ENCODE peak calls at places on chromosomes 1 and 21, in nine cellular contexts. One of them, this sample, is unnamed.

GRCh38 chr1:58708166-58708565 is 8.3 kb upstream of the MYSM1 start:
- DNase-seq in GM04504: no peak
- DNase-seq in left ventricle myocardium inferior: no peak
- DNase-seq in transverse colon: no peak
- DNase-seq in right lobe of liver: no peak
- DNase-seq in fibroblast of pulmonary artery: no peak
- DNase-seq in GM04503: no peak
- DNase-seq in cardiac fibroblast: no peak
- DNase-seq in HT1080: no peak
- DNase-seq in this sample: no peak

GRCh38 chr1:67732750-67733151 is 47.8 kb downstream of the GADD45A start:
- DNase-seq in GM04504: no peak
- DNase-seq in left ventricle myocardium inferior: peak
- DNase-seq in transverse colon: no peak
- DNase-seq in right lobe of liver: no peak
- DNase-seq in fibroblast of pulmonary artery: peak
- DNase-seq in GM04503: no peak
- DNase-seq in cardiac fibroblast: peak
- DNase-seq in HT1080: peak
- DNase-seq in this sample: no peak

GRCh38 chr1:231508941-231509340 is 19.5 kb upstream of the TSNAX start:
- DNase-seq in GM04504: no peak
- DNase-seq in left ventricle myocardium inferior: no peak
- DNase-seq in transverse colon: no peak
- DNase-seq in right lobe of liver: no peak
- DNase-seq in fibroblast of pulmonary artery: no peak
- DNase-seq in GM04503: no peak
- DNase-seq in cardiac fibroblast: no peak
- DNase-seq in HT1080: no peak
- DNase-seq in this sample: no peak

GRCh38 chr21:44880762-44881585 is 7.5 kb upstream of the PTTG1IP start:
- DNase-seq in GM04504: peak
- DNase-seq in left ventricle myocardium inferior: no peak
- DNase-seq in transverse colon: no peak
- DNase-seq in right lobe of liver: peak
- DNase-seq in fibroblast of pulmonary artery: peak
- DNase-seq in GM04503: no peak
- DNase-seq in cardiac fibroblast: peak
- DNase-seq in HT1080: peak
- DNase-seq in this sample: no peak

GRCh38 chr1:15543589-15544568 is 17.2 kb downstream of the DNAJC16 start:
- DNase-seq in GM04504: no peak
- DNase-seq in left ventricle myocardium inferior: no peak
- DNase-seq in transverse colon: no peak
- DNase-seq in right lobe of liver: no peak
- DNase-seq in fibroblast of pulmonary artery: peak
- DNase-seq in GM04503: peak
- DNase-seq in cardiac fibroblast: peak
- DNase-seq in HT1080: no peak
- DNase-seq in this sample: no peak

GRCh38 chr1:9615316-9616063 is 26.8 kb downstream of the TMEM201 start:
- DNase-seq in GM04504: peak
- DNase-seq in left ventricle myocardium inferior: no peak
- DNase-seq in transverse colon: peak
- DNase-seq in right lobe of liver: peak
- DNase-seq in fibroblast of pulmonary artery: peak
- DNase-seq in GM04503: no peak
- DNase-seq in cardiac fibroblast: peak
- DNase-seq in HT1080: peak
- DNase-seq in this sample: no peak

GRCh38 chr1:97630968-97631367 is 289.9 kb downstream of the DPYD start:
- DNase-seq in GM04504: no peak
- DNase-seq in left ventricle myocardium inferior: peak
- DNase-seq in transverse colon: no peak
- DNase-seq in right lobe of liver: no peak
- DNase-seq in fibroblast of pulmonary artery: peak
- DNase-seq in GM04503: no peak
- DNase-seq in cardiac fibroblast: peak
- DNase-seq in HT1080: no peak
- DNase-seq in this sample: peak

GRCh38 chr1:109354940-109355339 is 42.8 kb downstream of the SORT1 start:
- DNase-seq in GM04504: no peak
- DNase-seq in left ventricle myocardium inferior: no peak
- DNase-seq in transverse colon: no peak
- DNase-seq in right lobe of liver: no peak
- DNase-seq in fibroblast of pulmonary artery: no peak
- DNase-seq in GM04503: no peak
- DNase-seq in cardiac fibroblast: no peak
- DNase-seq in HT1080: no peak
- DNase-seq in this sample: no peak

GRCh38 chr1:201217146-201217545 is 26.5 kb downstream of the IGFN1 start:
- DNase-seq in GM04504: no peak
- DNase-seq in left ventricle myocardium inferior: no peak
- DNase-seq in transverse colon: no peak
- DNase-seq in right lobe of liver: no peak
- DNase-seq in fibroblast of pulmonary artery: no peak
- DNase-seq in GM04503: no peak
- DNase-seq in cardiac fibroblast: no peak
- DNase-seq in HT1080: no peak
- DNase-seq in this sample: no peak

GRCh38 chr1:175377394-175377793 is 184.8 kb upstream of the KIAA0040 start:
- DNase-seq in GM04504: no peak
- DNase-seq in left ventricle myocardium inferior: no peak
- DNase-seq in transverse colon: no peak
- DNase-seq in right lobe of liver: no peak
- DNase-seq in fibroblast of pulmonary artery: no peak
- DNase-seq in GM04503: no peak
- DNase-seq in cardiac fibroblast: no peak
- DNase-seq in HT1080: no peak
- DNase-seq in this sample: no peak

This sample was measured in DMS153.